ENCODE peak calls at places on chromosomes 4 and X, in seven cellular contexts. O is naive thymus-derived CD4-positive, alpha-beta T cell; J is cardiac muscle cell; C is mammary epithelial cell; U is adrenal gland; H is GM23248; E is right lobe of liver. M is an unnamed sample. For H3K36me3, the result is how much of the 10 kb centered on the place peaks cover.

GRCh38 chr4:47013373-47013772 is 18.0 kb upstream of the GABRB1 start:
- DNase-seq in U (no peak), J (no peak), H (no peak), E (no peak), O (no peak), C (no peak), M (no peak)

GRCh38 chr4:38860788-38861424 is 4.3 kb upstream of the TLR6 start:
- DNase-seq in E (peak), H (peak), J (peak), C (peak), U (peak), O (peak), M (peak)

GRCh38 chr4:74098628-74098995 is 383 bp downstream of the CXCL2 start:
- DNase-seq in E (peak), U (no peak), J (peak), O (no peak), C (no peak), H (peak), M (no peak)

GRCh38 chrX:9738146-9738545 is 27.5 kb downstream of the GPR143 start:
- DNase-seq in H (no peak), O (no peak), E (no peak), J (no peak), C (no peak), U (no peak), M (no peak)

GRCh38 chr4:105126311-105127153 is 20.1 kb upstream of the TET2 start:
- DNase-seq in H (peak), U (no peak), J (peak), O (no peak), C (no peak), E (no peak), M (no peak)

GRCh38 chrX:135914404-135914803 is 20.9 kb downstream of the SAGE1 start:
- DNase-seq in E (no peak), J (no peak), C (no peak), U (no peak), H (no peak), O (no peak), M (no peak)

GRCh38 chr4:185716008-185716976 is 95.7 kb downstream of the SORBS2 start:
- DNase-seq in E (no peak), O (no peak), H (no peak), U (no peak), C (no peak), J (no peak), M (no peak)

GRCh38 chr4:188032583-188032982 is 37.0 kb downstream of the ZFP42 start:
- DNase-seq in U (no peak), C (no peak), E (no peak), O (no peak), H (no peak), J (no peak), M (no peak)

GRCh38 chr4:2798399-2799301 is 5.8 kb downstream of the SH3BP2 start:
- DNase-seq in H (no peak), J (peak), U (peak), C (no peak), E (peak), O (peak), M (peak)

GRCh38 chr4:1336079-1336478 is 10.9 kb upstream of the UVSSA start:
- DNase-seq in H (peak), J (peak), U (no peak), C (peak), O (no peak), E (no peak), M (no peak)
- H3K36me3 ChIP-seq in H (under half), J (under half), U (half or more), C (under half), O (under half), E (under half), M (half or more)

GRCh38 chrX:7067266-7067665 is 80.2 kb upstream of the STS start:
- DNase-seq in C (no peak), J (no peak), O (no peak), E (no peak), U (no peak), H (no peak), M (no peak)
- H3K36me3 ChIP-seq in C (under half), J (under half), O (under half), E (under half), U (under half), H (under half), M (under half)

DNA sequence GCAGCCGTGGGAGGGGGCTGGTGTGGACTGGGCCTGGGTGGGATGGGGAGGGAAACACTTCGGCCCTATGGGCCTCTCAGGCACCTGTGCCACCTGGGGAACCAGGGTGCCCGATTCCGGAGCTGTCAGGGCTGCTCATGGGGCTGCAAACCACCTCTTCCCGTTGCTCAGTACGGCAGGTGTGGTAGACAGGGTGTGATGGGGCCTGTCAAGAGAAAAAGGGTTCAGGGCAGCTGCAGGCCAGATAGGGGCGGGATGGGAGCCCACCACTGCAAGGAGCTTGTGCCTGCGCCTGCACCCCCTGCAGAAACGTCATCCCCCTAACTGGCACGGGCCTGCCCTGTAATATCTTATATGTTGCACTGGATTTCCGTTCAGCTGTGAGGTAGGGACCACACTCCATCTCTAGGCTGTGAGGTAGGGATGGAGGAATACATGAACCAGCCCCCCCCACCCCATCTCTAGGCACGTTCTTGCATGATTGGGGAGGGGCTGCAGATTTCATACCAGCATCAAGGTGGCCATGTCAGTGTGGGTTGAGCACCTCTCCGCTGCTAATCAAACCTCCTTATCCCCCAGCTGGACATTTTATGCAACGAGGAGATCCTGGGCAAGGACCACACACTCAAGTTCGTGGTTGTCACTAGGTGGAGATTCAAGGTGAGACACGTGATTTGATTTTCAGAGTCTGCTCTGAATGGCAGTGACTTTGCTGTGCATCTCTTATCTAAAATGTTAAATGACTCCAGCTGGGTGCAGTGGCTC is 59.0 kb downstream of the PCGF3 start:
- DNase-seq in C (no peak), J (no peak), O (no peak), H (no peak), E (peak), U (no peak), M (no peak)
- H3K36me3 ChIP-seq in C (under half), J (under half), O (under half), H (under half), E (under half), U (half or more), M (half or more)

GRCh38 chr4:145103496-145103895 is 5.4 kb downstream of the ABCE1 start:
- DNase-seq in C (no peak), U (no peak), H (no peak), O (no peak), E (no peak), J (no peak), M (no peak)

GRCh38 chr4:145107126-145107525 is 9.0 kb downstream of the ABCE1 start:
- DNase-seq in O (no peak), U (no peak), C (no peak), H (no peak), E (no peak), J (no peak), M (no peak)

GRCh38 chr4:145102619-145103018 is 4.5 kb downstream of the ABCE1 start:
- DNase-seq in E (no peak), U (no peak), H (no peak), O (no peak), C (no peak), J (no peak), M (no peak)

GRCh38 chr4:145108128-145108527 is 10.0 kb downstream of the ABCE1 start:
- DNase-seq in J (no peak), O (no peak), E (no peak), H (no peak), C (no peak), U (no peak), M (no peak)
- H3K36me3 ChIP-seq in J (half or more), O (half or more), E (under half), H (half or more), C (half or more), U (half or more), M (half or more)